ENCODE peak calls at places on chromosomes 5 and 9, in five cellular contexts. X, E, C, T and B are unnamed samples.

GRCh38 chr5:167244583-167244982 is 1046.9 kb upstream of the WWC1 start:
- DNase-seq in C (peak), X (no peak), E (peak), T (peak), B (no peak)

GRCh38 chr9:129777769-129778130 is 24.9 kb upstream of the PTGES start:
- DNase-seq in C (no peak), E (no peak), T (no peak), X (no peak), B (no peak)

GRCh38 chr9:132249123-132249522 is 87.3 kb downstream of the NTNG2 start:
- DNase-seq in C (peak), X (no peak), E (no peak), T (no peak), B (no peak)

GRCh38 chr5:181221105-181221791 is 1.8 kb upstream of the TRIM41 start:
- DNase-seq in E (no peak), X (peak), C (no peak), T (peak), B (no peak)

GRCh38 chr5:76230711-76231285 is 147.6 kb downstream of the SV2C start:
- DNase-seq in C (no peak), T (no peak), X (no peak), E (no peak), B (peak)

GRCh38 chr5:1661311-1661710 is 137.6 kb upstream of the LPCAT1 start:
- DNase-seq in T (no peak), X (no peak), C (no peak), E (no peak), B (no peak)

GRCh38 chr5:150473673-150474358 is 24.3 kb upstream of the RPS14 start:
- DNase-seq in C (no peak), X (no peak), T (peak), E (peak), B (peak)

GRCh38 chr5:146632620-146633019 is 116.6 kb upstream of the GPR151 start:
- DNase-seq in T (no peak), C (no peak), X (no peak), E (no peak), B (no peak)

GRCh38 chr9:77018058-77019009 is 1.1 kb upstream of the FOXB2 start:
- DNase-seq in X (no peak), E (no peak), T (no peak), C (no peak), B (no peak)

GRCh38 chr5:145854651-145855258 is 18.1 kb downstream of the GRXCR2 start:
- DNase-seq in T (peak), X (no peak), C (no peak), E (peak), B (peak)

GRCh38 chr5:173320259-173320658 is 8.0 kb downstream of the STC2 start:
- DNase-seq in T (no peak), X (no peak), C (no peak), E (no peak), B (no peak)

GRCh38 chr9:87478211-87478992 is 19.3 kb upstream of the DAPK1 start:
- DNase-seq in X (no peak), T (no peak), C (no peak), E (no peak), B (no peak)